ENCODE peak calls at places on chromosomes 3 and 15, in five cellular contexts. K, X, Q, I and Y are unnamed samples.

GRCh38 chr3:36380171-36381031 is at the start of gene STAC:
- DNase-seq in K (no peak), X (peak), Q (no peak), I (peak), Y (peak)

GRCh38 chr3:176208915-176209314 is 988.4 kb downstream of the TBL1XR1 start:
- DNase-seq in K (no peak), X (no peak), Q (no peak), I (no peak), Y (no peak)

GRCh38 chr3:115830764-115831395 is 207.6 kb downstream of the GAP43 start:
- DNase-seq in K (no peak), X (no peak), Q (no peak), I (no peak), Y (no peak)

GRCh38 chr3:140288575-140288974 is 353.6 kb downstream of the CLSTN2 start:
- DNase-seq in K (no peak), X (peak), Q (no peak), I (no peak), Y (no peak)

GRCh38 chr15:39595621-39596221 is 14.8 kb downstream of the THBS1 start:
- DNase-seq in K (no peak), X (peak), Q (no peak), I (no peak), Y (no peak)

GRCh38 chr3:63056932-63057331 is 181.7 kb upstream of the CADPS start:
- DNase-seq in K (no peak), X (no peak), Q (no peak), I (no peak), Y (no peak)

GRCh38 chr3:37926611-37927010 is 64.0 kb upstream of the VILL start:
- DNase-seq in K (no peak), X (no peak), Q (no peak), I (no peak), Y (no peak)

GRCh38 chr15:78200276-78200930 is 34.0 kb downstream of the ACSBG1 start:
- DNase-seq in K (no peak), X (no peak), Q (no peak), I (no peak), Y (no peak)

GRCh38 chr3:17740703-17741102 is 1.7 kb downstream of the TBC1D5 start:
- DNase-seq in K (no peak), X (peak), Q (no peak), I (no peak), Y (no peak)

GRCh38 chr15:59060348-59060747 is 44.6 kb upstream of the CCNB2 start:
- DNase-seq in K (no peak), X (no peak), Q (no peak), I (no peak), Y (no peak)

GRCh38 chr3:71510485-71510884 is 73.0 kb downstream of the FOXP1 start:
- DNase-seq in K (no peak), X (peak), Q (no peak), I (no peak), Y (no peak)

GRCh38 chr3:170355738-170356595 is 1.5 kb upstream of the SKIL start:
- DNase-seq in K (no peak), X (peak), Q (peak), I (peak), Y (peak)

GRCh38 chr15:23038741-23039150 is 623 bp downstream of the TUBGCP5 start:
- DNase-seq in K (no peak), X (peak), Q (no peak), I (no peak), Y (no peak)

GRCh38 chr15:36682091-36682490 is 102.7 kb downstream of the CDIN1 start:
- DNase-seq in K (no peak), X (peak), Q (no peak), I (no peak), Y (no peak)

GRCh38 chr3:159881828-159882309 is 106.8 kb upstream of the IL12A start:
- DNase-seq in K (no peak), X (no peak), Q (peak), I (peak), Y (peak)

GRCh38 chr3:53027254-53027844 is 18.5 kb downstream of the SFMBT1 start:
- DNase-seq in K (no peak), X (no peak), Q (no peak), I (no peak), Y (no peak)

GRCh38 chr15:38012894-38013293 is 78.5 kb downstream of the TMCO5A start:
- DNase-seq in K (no peak), X (no peak), Q (no peak), I (no peak), Y (no peak)

GRCh38 chr3:28575748-28576589 is 227.3 kb upstream of the AZI2 start:
- DNase-seq in K (no peak), X (peak), Q (peak), I (no peak), Y (peak)

GRCh38 chr3:129314757-129315385 is 36.2 kb downstream of the HMCES start:
- DNase-seq in K (peak), X (peak), Q (peak), I (peak), Y (peak)

GRCh38 chr3:5186854-5187151 is 704 bp upstream of the EDEM1 start:
- DNase-seq in K (no peak), X (peak), Q (no peak), I (no peak), Y (no peak)

GRCh38 chr3:37742121-37742520 is 119.6 kb upstream of the CTDSPL start:
- DNase-seq in K (no peak), X (no peak), Q (no peak), I (no peak), Y (no peak)

GRCh38 chr15:66647358-66647757 is 54.7 kb upstream of the SMAD6 start:
- DNase-seq in K (no peak), X (no peak), Q (no peak), I (no peak), Y (peak)

GRCh38 chr15:66648588-66648987 is 53.4 kb upstream of the SMAD6 start:
- DNase-seq in K (no peak), X (no peak), Q (no peak), I (no peak), Y (no peak)

GRCh38 chr15:66644815-66645345 is 57.2 kb upstream of the SMAD6 start:
- DNase-seq in K (no peak), X (no peak), Q (no peak), I (no peak), Y (no peak)

GRCh38 chr15:66646308-66646707 is 55.7 kb upstream of the SMAD6 start:
- DNase-seq in K (no peak), X (peak), Q (no peak), I (no peak), Y (peak)

GRCh38 chr15:66646799-66647198 is 55.2 kb upstream of the SMAD6 start:
- DNase-seq in K (no peak), X (no peak), Q (no peak), I (no peak), Y (no peak)
- H3K4me3 ChIP-seq in K (no peak), X (no peak), Q (no peak), I (peak), Y (no peak)

GRCh38 chr3:50289130-50289529 is 3.1 kb downstream of the IFRD2 start:
- DNase-seq in K (no peak), X (no peak), Q (no peak), I (no peak), Y (no peak)

GRCh38 chr3:50288387-50289007 is 3.7 kb downstream of the IFRD2 start:
- DNase-seq in K (no peak), X (no peak), Q (no peak), I (no peak), Y (peak)

GRCh38 chr3:50292924-50293801 is 934 bp upstream of the IFRD2 start:
- DNase-seq in K (no peak), X (no peak), Q (no peak), I (no peak), Y (peak)

GRCh38 chr3:50292159-50292923 is at the start of gene IFRD2:
- DNase-seq in K (peak), X (peak), Q (peak), I (peak), Y (peak)

DNA sequence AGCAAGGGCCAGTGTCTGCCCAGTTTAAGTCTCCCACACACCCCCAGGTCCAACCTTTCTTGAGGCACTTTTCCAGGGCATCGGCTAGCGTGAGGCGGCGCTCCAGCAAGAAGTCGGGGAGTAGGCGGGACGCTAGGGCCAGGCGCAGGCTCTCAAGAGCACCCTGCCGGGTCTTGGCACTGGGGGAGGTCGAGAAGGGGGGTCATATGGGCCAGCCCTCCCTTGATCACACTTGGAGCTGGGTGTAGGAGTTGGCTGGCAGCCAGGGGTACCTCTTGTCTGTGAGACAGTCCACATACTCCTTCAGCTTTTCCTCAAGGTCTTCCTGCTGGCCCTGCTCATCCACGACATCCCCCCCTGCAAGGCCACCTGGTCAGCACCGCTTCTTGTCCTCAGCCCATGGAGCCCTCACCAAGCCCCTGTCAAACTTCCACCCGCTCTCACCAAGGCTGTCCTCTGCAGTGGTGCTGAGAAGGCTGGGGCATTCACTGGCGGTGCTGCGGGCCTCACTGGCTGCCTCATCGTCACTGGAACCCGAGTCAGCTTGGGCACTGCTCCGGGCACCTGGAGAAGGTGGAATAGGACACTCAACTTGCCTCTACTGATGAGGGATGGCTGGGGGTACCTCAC is 2.0 kb downstream of the IFRD2 start:
- DNase-seq in K (no peak), X (no peak), Q (no peak), I (no peak), Y (peak)
- H3K4me3 ChIP-seq in K (no peak), X (no peak), Q (no peak), I (no peak), Y (no peak)

GRCh38 chr15:63189955-63190691 is 717 bp downstream of the RAB8B start:
- DNase-seq in K (no peak), X (no peak), Q (no peak), I (no peak), Y (no peak)

GRCh38 chr15:63190993-63191392 is 1.6 kb downstream of the RAB8B start:
- DNase-seq in K (no peak), X (no peak), Q (no peak), I (no peak), Y (no peak)

GRCh38 chr15:63194291-63194681 is 4.9 kb downstream of the RAB8B start:
- DNase-seq in K (no peak), X (no peak), Q (no peak), I (no peak), Y (no peak)

GRCh38 chr15:63191895-63192603 is 2.6 kb downstream of the RAB8B start:
- DNase-seq in K (peak), X (no peak), Q (no peak), I (no peak), Y (no peak)

DNA sequence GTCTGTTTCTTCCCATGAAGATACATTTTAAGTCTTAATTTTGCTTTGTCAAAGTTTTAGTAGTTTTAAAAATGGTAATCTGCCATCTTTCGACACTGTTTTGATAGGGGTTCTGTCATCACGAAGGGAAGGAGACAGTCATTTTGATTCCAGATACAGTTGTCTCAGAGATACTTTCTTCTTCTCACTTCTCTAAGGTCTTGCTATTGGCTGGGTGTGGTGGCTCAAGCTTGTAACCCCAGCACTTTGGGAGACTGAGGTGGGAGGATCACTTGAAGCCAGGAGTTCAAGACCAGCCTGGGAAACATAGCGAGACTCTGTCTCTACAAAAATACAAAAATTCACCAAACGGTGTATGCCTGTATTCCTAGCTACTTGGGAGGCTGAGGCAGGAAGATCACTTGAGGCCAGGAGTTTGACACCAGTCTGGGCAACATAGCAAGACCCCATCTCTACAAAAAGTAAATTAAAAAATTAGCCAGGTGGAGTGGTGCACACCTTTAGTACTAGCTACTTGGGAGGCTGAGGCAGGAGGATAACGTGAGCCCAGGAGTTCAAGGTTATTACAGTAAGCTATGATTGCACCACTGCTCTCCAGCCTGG is 3.3 kb downstream of the RAB8B start:
- DNase-seq in K (no peak), X (no peak), Q (no peak), I (no peak), Y (no peak)
- H3K4me3 ChIP-seq in K (peak), X (no peak), Q (no peak), I (peak), Y (no peak)

GRCh38 chr15:26967719-26968269 is 3.2 kb upstream of the GABRG3 start:
- DNase-seq in K (no peak), X (peak), Q (peak), I (no peak), Y (no peak)
- H3K4me3 ChIP-seq in K (no peak), X (peak), Q (peak), I (no peak), Y (no peak)

DNA sequence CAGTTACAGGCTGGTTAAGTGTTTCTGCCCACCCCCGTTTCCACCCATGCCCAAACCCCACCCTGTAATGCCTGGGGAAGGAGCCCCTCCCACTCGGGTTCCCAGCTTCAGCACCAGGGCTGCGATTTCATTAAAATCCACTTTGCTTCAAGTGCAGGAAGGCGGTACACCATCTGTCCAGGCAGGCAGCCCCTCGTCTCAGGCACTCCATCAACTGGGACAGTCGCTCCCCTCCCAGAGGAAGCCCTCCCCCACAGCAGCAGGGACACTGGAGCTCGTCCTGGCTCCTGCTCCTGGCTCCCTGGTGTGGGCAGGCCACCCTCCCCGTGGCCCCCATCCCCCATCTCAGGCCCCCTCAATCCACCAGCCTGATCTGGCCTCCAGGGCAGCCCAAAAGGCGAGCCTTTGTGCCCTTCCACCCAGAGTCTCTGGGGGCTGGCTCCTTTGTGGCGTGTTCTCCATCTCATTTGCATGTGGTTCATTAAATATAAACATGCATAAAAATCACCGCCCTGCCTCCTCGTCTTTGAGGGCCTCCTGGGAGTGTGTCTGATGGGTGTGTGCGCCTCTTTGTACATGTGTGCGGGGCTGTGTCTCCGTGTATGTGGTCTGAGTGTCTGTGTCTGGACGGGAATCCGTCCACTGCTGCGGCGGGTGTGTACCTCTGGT is 32.4 kb downstream of the RNU5B-1 start:
- DNase-seq in K (no peak), X (no peak), Q (peak), I (no peak), Y (no peak)
- H3K4me3 ChIP-seq in K (no peak), X (no peak), Q (no peak), I (no peak), Y (no peak)

GRCh38 chr3:190265795-190266194 is 56.5 kb downstream of the CLDN1 start:
- DNase-seq in K (no peak), X (peak), Q (no peak), I (no peak), Y (no peak)
- H3K4me3 ChIP-seq in K (no peak), X (no peak), Q (no peak), I (no peak), Y (no peak)

GRCh38 chr3:194928831-194929594 is 243.3 kb downstream of the FAM43A start:
- DNase-seq in K (no peak), X (no peak), Q (no peak), I (no peak), Y (no peak)
- H3K4me3 ChIP-seq in K (no peak), X (no peak), Q (no peak), I (no peak), Y (no peak)

DNA sequence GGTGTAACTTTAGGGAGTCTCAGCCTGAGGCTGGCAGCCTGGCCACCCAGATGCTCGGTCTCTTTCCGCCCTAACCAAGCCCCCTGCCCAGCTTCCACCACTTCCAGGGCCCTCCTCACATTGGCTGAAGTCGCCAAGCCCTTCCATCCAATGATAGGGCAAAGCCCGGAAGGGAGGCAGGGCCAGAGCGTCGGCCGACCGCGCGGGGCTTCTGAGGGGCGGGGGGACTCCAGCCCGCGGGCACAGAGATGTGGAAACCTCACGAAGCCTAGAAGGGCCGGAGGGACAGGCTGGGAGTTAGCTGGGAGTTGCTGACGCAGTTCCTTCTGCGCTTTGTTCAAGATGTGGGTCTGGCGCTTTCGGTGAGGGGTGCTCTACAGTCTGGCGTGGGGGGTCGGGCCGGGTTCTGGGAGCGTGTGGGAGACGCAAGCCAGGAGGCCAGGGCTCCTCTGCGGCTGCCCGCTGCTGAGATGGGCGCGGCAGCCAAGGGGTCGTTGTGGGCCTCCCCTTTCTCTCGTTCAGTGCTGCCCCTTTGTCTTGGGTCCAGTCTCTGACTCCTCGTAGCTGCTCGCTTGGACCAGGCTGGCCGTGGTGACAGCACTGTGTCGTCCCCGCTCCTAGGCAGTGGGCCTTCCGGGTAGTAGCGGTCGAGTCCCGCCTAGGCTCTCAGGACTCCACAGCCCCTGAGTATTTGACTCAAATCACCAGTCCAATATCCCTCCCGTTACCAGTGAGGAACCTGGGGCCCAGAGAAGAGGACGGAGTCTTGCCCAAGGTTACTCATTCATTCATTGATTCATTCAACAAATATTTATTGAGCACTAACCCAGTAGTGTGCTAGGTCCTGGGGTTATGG is at the start of gene ZNF660:
- DNase-seq in K (peak), X (peak), Q (peak), I (peak), Y (peak)
- H3K4me3 ChIP-seq in K (peak), X (peak), Q (peak), I (peak), Y (peak)

GRCh38 chr3:13305623-13306022 is 114.5 kb downstream of the NUP210 start:
- DNase-seq in K (no peak), X (no peak), Q (no peak), I (peak), Y (no peak)
- H3K4me3 ChIP-seq in K (no peak), X (no peak), Q (no peak), I (no peak), Y (no peak)

DNA sequence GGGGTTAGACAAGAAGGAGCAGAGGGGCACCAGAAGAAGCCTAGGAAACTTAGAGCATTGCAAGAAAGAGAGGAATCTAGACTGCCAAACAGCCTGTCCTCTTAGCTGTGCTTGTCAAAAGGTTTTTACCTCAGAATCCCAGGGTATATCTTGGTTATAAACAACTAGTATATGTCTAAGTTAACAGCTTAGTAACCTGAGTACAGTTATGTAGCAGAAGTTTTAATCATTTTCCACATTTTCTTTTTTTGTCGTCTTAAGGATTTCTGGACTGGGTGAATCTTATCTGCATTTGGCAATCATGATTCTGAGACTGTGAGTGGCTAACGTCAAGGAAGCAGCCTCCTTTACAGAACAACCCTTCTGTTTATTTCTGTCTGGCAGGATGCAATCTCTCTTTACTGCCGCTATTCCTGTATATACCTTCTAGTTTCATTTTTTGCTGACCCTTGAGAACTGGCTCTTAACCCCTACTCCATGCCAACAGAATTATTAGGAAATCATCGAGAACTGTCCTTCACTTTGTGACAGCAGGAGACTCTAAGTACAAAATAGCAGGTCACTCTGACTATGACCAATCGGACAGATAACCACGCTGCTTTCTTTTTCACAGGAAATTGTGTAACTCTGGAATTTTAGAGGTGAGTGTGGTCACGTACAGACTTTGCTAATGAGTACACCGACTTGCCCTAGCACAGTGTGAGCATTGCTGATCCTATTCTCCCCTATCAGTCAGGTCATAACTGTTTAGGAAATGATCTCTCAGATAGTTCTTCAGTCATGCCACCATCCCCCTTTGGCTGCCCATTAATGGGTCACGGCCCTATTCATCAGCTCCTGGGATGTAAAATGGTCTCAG is 3.3 kb upstream of the CP start:
- DNase-seq in K (peak), X (peak), Q (no peak), I (no peak), Y (no peak)
- H3K4me3 ChIP-seq in K (peak), X (peak), Q (no peak), I (peak), Y (peak)